ENCODE peak calls at places on chromosomes 1 and 21, in eight cellular contexts. One of them, this sample, is unnamed.

GRCh38 chr1:71930526-71930925 is 351.8 kb downstream of the NEGR1 start:
- DNase-seq in LHCN-M2: no peak
- DNase-seq in right lobe of liver: no peak
- DNase-seq in ELF-1: no peak
- DNase-seq in endothelial cell: no peak
- DNase-seq in neuronal stem cell: no peak
- DNase-seq in caudate nucleus: no peak
- DNase-seq in AG04449: no peak
- DNase-seq in this sample: no peak

GRCh38 chr1:171222961-171223360 is 25.3 kb upstream of the FMO1 start:
- DNase-seq in LHCN-M2: no peak
- DNase-seq in right lobe of liver: no peak
- DNase-seq in ELF-1: peak
- DNase-seq in endothelial cell: no peak
- DNase-seq in neuronal stem cell: no peak
- DNase-seq in caudate nucleus: no peak
- DNase-seq in AG04449: no peak
- DNase-seq in this sample: no peak

GRCh38 chr1:170461362-170461761 is 70.6 kb upstream of the GORAB start:
- DNase-seq in LHCN-M2: peak
- DNase-seq in right lobe of liver: no peak
- DNase-seq in ELF-1: no peak
- DNase-seq in endothelial cell: no peak
- DNase-seq in neuronal stem cell: no peak
- DNase-seq in caudate nucleus: no peak
- DNase-seq in AG04449: no peak
- DNase-seq in this sample: no peak

GRCh38 chr1:169483500-169483966 is 2.2 kb downstream of the SLC19A2 start:
- DNase-seq in LHCN-M2: peak
- DNase-seq in right lobe of liver: peak
- DNase-seq in ELF-1: no peak
- DNase-seq in endothelial cell: no peak
- DNase-seq in neuronal stem cell: no peak
- DNase-seq in caudate nucleus: peak
- DNase-seq in AG04449: no peak
- DNase-seq in this sample: no peak

GRCh38 chr1:3387401-3387800 is 67.1 kb upstream of the ARHGEF16 start:
- DNase-seq in LHCN-M2: no peak
- DNase-seq in right lobe of liver: no peak
- DNase-seq in ELF-1: no peak
- DNase-seq in endothelial cell: no peak
- DNase-seq in neuronal stem cell: no peak
- DNase-seq in caudate nucleus: no peak
- DNase-seq in AG04449: no peak
- DNase-seq in this sample: no peak

GRCh38 chr1:164725401-164725800 is 166.4 kb downstream of the PBX1 start:
- DNase-seq in LHCN-M2: no peak
- DNase-seq in right lobe of liver: no peak
- DNase-seq in ELF-1: no peak
- DNase-seq in endothelial cell: no peak
- DNase-seq in neuronal stem cell: no peak
- DNase-seq in caudate nucleus: no peak
- DNase-seq in AG04449: no peak
- DNase-seq in this sample: no peak

GRCh38 chr1:160151303-160151702 is at the start of gene ATP1A4:
- DNase-seq in LHCN-M2: no peak
- DNase-seq in right lobe of liver: no peak
- DNase-seq in ELF-1: no peak
- DNase-seq in endothelial cell: no peak
- DNase-seq in neuronal stem cell: no peak
- DNase-seq in caudate nucleus: no peak
- DNase-seq in AG04449: no peak
- DNase-seq in this sample: no peak

GRCh38 chr1:203675596-203676347 is 49.1 kb downstream of the ATP2B4 start:
- DNase-seq in LHCN-M2: no peak
- DNase-seq in right lobe of liver: no peak
- DNase-seq in ELF-1: no peak
- DNase-seq in endothelial cell: no peak
- DNase-seq in neuronal stem cell: no peak
- DNase-seq in caudate nucleus: no peak
- DNase-seq in AG04449: no peak
- DNase-seq in this sample: no peak

GRCh38 chr1:213484333-213484732 is 433.3 kb downstream of the RPS6KC1 start:
- DNase-seq in LHCN-M2: no peak
- DNase-seq in right lobe of liver: no peak
- DNase-seq in ELF-1: no peak
- DNase-seq in endothelial cell: no peak
- DNase-seq in neuronal stem cell: no peak
- DNase-seq in caudate nucleus: no peak
- DNase-seq in AG04449: no peak
- DNase-seq in this sample: no peak

GRCh38 chr1:47766832-47767740 is 230.1 kb downstream of the TRABD2B start:
- DNase-seq in LHCN-M2: no peak
- DNase-seq in right lobe of liver: peak
- DNase-seq in ELF-1: no peak
- DNase-seq in endothelial cell: no peak
- DNase-seq in neuronal stem cell: no peak
- DNase-seq in caudate nucleus: no peak
- DNase-seq in AG04449: no peak
- DNase-seq in this sample: no peak

GRCh38 chr1:78145105-78145580 is 99.4 kb downstream of the GIPC2 start:
- DNase-seq in LHCN-M2: peak
- DNase-seq in right lobe of liver: no peak
- DNase-seq in ELF-1: peak
- DNase-seq in endothelial cell: peak
- DNase-seq in neuronal stem cell: peak
- DNase-seq in caudate nucleus: peak
- DNase-seq in AG04449: peak
- DNase-seq in this sample: no peak

GRCh38 chr1:155529929-155530328 is 32.7 kb downstream of the ASH1L start:
- DNase-seq in LHCN-M2: no peak
- DNase-seq in right lobe of liver: no peak
- DNase-seq in ELF-1: no peak
- DNase-seq in endothelial cell: no peak
- DNase-seq in neuronal stem cell: no peak
- DNase-seq in caudate nucleus: no peak
- DNase-seq in AG04449: no peak
- DNase-seq in this sample: no peak

GRCh38 chr1:67679691-67680090 is 5.3 kb upstream of the GADD45A start:
- DNase-seq in LHCN-M2: no peak
- DNase-seq in right lobe of liver: no peak
- DNase-seq in ELF-1: no peak
- DNase-seq in endothelial cell: no peak
- DNase-seq in neuronal stem cell: no peak
- DNase-seq in caudate nucleus: no peak
- DNase-seq in AG04449: no peak
- DNase-seq in this sample: no peak

GRCh38 chr1:175848329-175848728 is 104.9 kb upstream of the TNR start:
- DNase-seq in LHCN-M2: no peak
- DNase-seq in right lobe of liver: no peak
- DNase-seq in ELF-1: no peak
- DNase-seq in endothelial cell: no peak
- DNase-seq in neuronal stem cell: peak
- DNase-seq in caudate nucleus: peak
- DNase-seq in AG04449: no peak
- DNase-seq in this sample: no peak

GRCh38 chr1:20322081-20322824 is 31.6 kb downstream of the VWA5B1 start:
- DNase-seq in LHCN-M2: no peak
- DNase-seq in right lobe of liver: no peak
- DNase-seq in ELF-1: no peak
- DNase-seq in endothelial cell: no peak
- DNase-seq in neuronal stem cell: no peak
- DNase-seq in caudate nucleus: peak
- DNase-seq in AG04449: no peak
- DNase-seq in this sample: no peak

GRCh38 chr1:189708674-189709073 is 769.0 kb downstream of the BRINP3 start:
- DNase-seq in LHCN-M2: no peak
- DNase-seq in right lobe of liver: no peak
- DNase-seq in ELF-1: peak
- DNase-seq in endothelial cell: peak
- DNase-seq in neuronal stem cell: no peak
- DNase-seq in caudate nucleus: no peak
- DNase-seq in AG04449: no peak
- DNase-seq in this sample: no peak

GRCh38 chr1:36076979-36077573 is 6.8 kb upstream of the TEKT2 start:
- DNase-seq in LHCN-M2: no peak
- DNase-seq in right lobe of liver: no peak
- DNase-seq in ELF-1: no peak
- DNase-seq in endothelial cell: no peak
- DNase-seq in neuronal stem cell: no peak
- DNase-seq in caudate nucleus: no peak
- DNase-seq in AG04449: no peak
- DNase-seq in this sample: no peak

GRCh38 chr1:84435159-84435558 is 36.9 kb downstream of the DNASE2B start:
- DNase-seq in LHCN-M2: no peak
- DNase-seq in right lobe of liver: no peak
- DNase-seq in ELF-1: no peak
- DNase-seq in endothelial cell: no peak
- DNase-seq in neuronal stem cell: no peak
- DNase-seq in caudate nucleus: no peak
- DNase-seq in AG04449: no peak
- DNase-seq in this sample: no peak

GRCh38 chr1:185091480-185091879 is 46.1 kb downstream of the RNF2 start:
- DNase-seq in LHCN-M2: no peak
- DNase-seq in right lobe of liver: no peak
- DNase-seq in ELF-1: no peak
- DNase-seq in endothelial cell: no peak
- DNase-seq in neuronal stem cell: no peak
- DNase-seq in caudate nucleus: no peak
- DNase-seq in AG04449: no peak
- DNase-seq in this sample: no peak

GRCh38 chr1:197868751-197869501 is 33.5 kb upstream of the C1orf53 start:
- DNase-seq in LHCN-M2: peak
- DNase-seq in right lobe of liver: no peak
- DNase-seq in ELF-1: peak
- DNase-seq in endothelial cell: peak
- DNase-seq in neuronal stem cell: peak
- DNase-seq in caudate nucleus: no peak
- DNase-seq in AG04449: no peak
- DNase-seq in this sample: no peak

GRCh38 chr1:9278585-9279153 is 14.0 kb upstream of the SPSB1 start:
- DNase-seq in LHCN-M2: no peak
- DNase-seq in right lobe of liver: no peak
- DNase-seq in ELF-1: no peak
- DNase-seq in endothelial cell: no peak
- DNase-seq in neuronal stem cell: no peak
- DNase-seq in caudate nucleus: no peak
- DNase-seq in AG04449: no peak
- DNase-seq in this sample: no peak

GRCh38 chr1:159959451-159959850 is 5.4 kb upstream of the SLAMF9 start:
- DNase-seq in LHCN-M2: no peak
- DNase-seq in right lobe of liver: no peak
- DNase-seq in ELF-1: peak
- DNase-seq in endothelial cell: no peak
- DNase-seq in neuronal stem cell: no peak
- DNase-seq in caudate nucleus: no peak
- DNase-seq in AG04449: no peak
- DNase-seq in this sample: no peak

GRCh38 chr1:206556748-206557635 is 49.7 kb downstream of the RASSF5 start:
- DNase-seq in LHCN-M2: no peak
- DNase-seq in right lobe of liver: peak
- DNase-seq in ELF-1: peak
- DNase-seq in endothelial cell: peak
- DNase-seq in neuronal stem cell: peak
- DNase-seq in caudate nucleus: peak
- DNase-seq in AG04449: no peak
- DNase-seq in this sample: peak

GRCh38 chr1:96845464-96845863 is 123.9 kb downstream of the PTBP2 start:
- DNase-seq in LHCN-M2: peak
- DNase-seq in right lobe of liver: peak
- DNase-seq in ELF-1: peak
- DNase-seq in endothelial cell: peak
- DNase-seq in neuronal stem cell: no peak
- DNase-seq in caudate nucleus: no peak
- DNase-seq in AG04449: no peak
- DNase-seq in this sample: no peak

GRCh38 chr21:29300547-29301138 is 1.9 kb downstream of the BACH1 start:
- DNase-seq in LHCN-M2: no peak
- DNase-seq in right lobe of liver: no peak
- DNase-seq in ELF-1: no peak
- DNase-seq in endothelial cell: no peak
- DNase-seq in neuronal stem cell: no peak
- DNase-seq in caudate nucleus: no peak
- DNase-seq in AG04449: no peak
- DNase-seq in this sample: no peak

This sample was measured in suprapubic skin.